ENCODE peak calls at places on chromosomes 11 and 22, in four cellular contexts. K is WTC11, Y is K562, E is HepG2. T is an unnamed sample.

GRCh38 chr11:69339916-69340565 is 46.1 kb downstream of the MYEOV start:
- DNase-seq in K (no peak), E (no peak), Y (no peak), T (no peak)

GRCh38 chr11:126346586-126346940 is 8.9 kb upstream of the ST3GAL4 start:
- DNase-seq in Y (no peak), E (no peak), K (no peak), T (no peak)

GRCh38 chr22:50603511-50604255 is 3.1 kb downstream of the MAPK8IP2 start:
- DNase-seq in E (no peak), K (no peak), Y (no peak), T (no peak)

GRCh38 chr11:67314218-67314617 is 10.9 kb downstream of the SSH3 start:
- DNase-seq in K (no peak), E (no peak), Y (no peak), T (no peak)

GRCh38 chr11:87097582-87097981 is 59.8 kb downstream of the TMEM135 start:
- DNase-seq in K (peak), E (peak), Y (peak), T (peak)

GRCh38 chr22:39994566-39995345 is at the start of gene FAM83F:
- DNase-seq in E (no peak), Y (no peak), K (peak), T (no peak)

GRCh38 chr11:35810045-35810444 is 133.8 kb upstream of the LDLRAD3 start:
- DNase-seq in K (no peak), Y (no peak), E (no peak), T (no peak)

GRCh38 chr11:118763038-118763437 is 27.9 kb downstream of the DDX6 start:
- DNase-seq in K (no peak), E (no peak), Y (no peak), T (no peak)

GRCh38 chr11:65279713-65280459 is 18.1 kb downstream of the POLA2 start:
- DNase-seq in K (no peak), E (peak), Y (peak), T (no peak)

GRCh38 chr11:57778318-57779037 is 16.9 kb downstream of the CTNND1 start:
- DNase-seq in K (peak), Y (peak), E (peak), T (peak)

GRCh38 chr22:38755155-38755910 is 465 bp downstream of the SUN2 start:
- DNase-seq in E (peak), Y (peak), K (peak), T (peak)

GRCh38 chr22:35649026-35649553 is 844 bp downstream of the APOL6 start:
- DNase-seq in Y (no peak), K (no peak), E (no peak), T (no peak)

GRCh38 chr11:130865091-130865771 is 51.0 kb downstream of the SNX19 start:
- DNase-seq in K (no peak), Y (no peak), E (peak), T (no peak)

GRCh38 chr11:72358461-72359405 is 75.6 kb downstream of the CLPB start:
- DNase-seq in K (no peak), E (no peak), Y (no peak), T (no peak)

GRCh38 chr11:108019870-108020540 is 11.3 kb downstream of the CUL5 start:
- DNase-seq in Y (peak), E (peak), K (no peak), T (no peak)

GRCh38 chr11:27183672-27184457 is 143.2 kb downstream of the BBOX1 start:
- DNase-seq in K (peak), E (peak), Y (peak), T (peak)

GRCh38 chr22:22877523-22878210 is 9.9 kb upstream of the IGLL5 start:
- DNase-seq in E (peak), Y (peak), K (peak), T (peak)

GRCh38 chr11:1039481-1040427 is 3.2 kb upstream of the MUC6 start:
- DNase-seq in Y (no peak), K (no peak), E (no peak), T (no peak)

GRCh38 chr11:79503028-79503427 is 62.2 kb upstream of the TENM4 start:
- DNase-seq in E (no peak), K (no peak), Y (no peak), T (no peak)

GRCh38 chr11:68658661-68659060 is 25.7 kb upstream of the GAL start:
- DNase-seq in Y (no peak), E (no peak), K (no peak), T (no peak)

GRCh38 chr11:123061403-123062157 is at the start of gene HSPA8:
- DNase-seq in Y (peak), K (no peak), E (peak), T (no peak)

GRCh38 chr11:76233196-76233921 is 27.1 kb upstream of the WNT11 start:
- DNase-seq in K (no peak), E (no peak), Y (no peak), T (no peak)

GRCh38 chr11:85269109-85269508 is 358.0 kb downstream of the DLG2 start:
- DNase-seq in E (no peak), K (no peak), Y (no peak), T (no peak)

GRCh38 chr11:112665291-112665690 is 295.9 kb upstream of the NCAM1 start:
- DNase-seq in E (no peak), K (no peak), Y (no peak), T (no peak)

GRCh38 chr11:3135491-3136440 is 29.3 kb downstream of the OSBPL5 start:
- DNase-seq in Y (no peak), E (no peak), K (peak), T (no peak)

GRCh38 chr11:63839508-63840355 is 822 bp downstream of the MARK2 start:
- DNase-seq in E (no peak), Y (peak), K (no peak), T (no peak)

GRCh38 chr22:38706885-38707180 is 1.1 kb downstream of the GTPBP1 start:
- DNase-seq in E (no peak), K (no peak), Y (no peak), T (no peak)

GRCh38 chr22:46052331-46052771 is 75.4 kb upstream of the WNT7B start:
- DNase-seq in K (peak), Y (no peak), E (no peak), T (no peak)

GRCh38 chr22:19260804-19261203 is 30.7 kb downstream of the CLTCL1 start:
- DNase-seq in K (no peak), Y (no peak), E (no peak), T (no peak)

GRCh38 chr11:30316237-30316636 is 6.7 kb upstream of the ARL14EP start:
- DNase-seq in Y (no peak), K (no peak), E (no peak), T (no peak)

GRCh38 chr11:47396049-47396320 is 12.4 kb upstream of the SLC39A13 start:
- DNase-seq in Y (no peak), K (no peak), E (no peak), T (no peak)

DNA sequence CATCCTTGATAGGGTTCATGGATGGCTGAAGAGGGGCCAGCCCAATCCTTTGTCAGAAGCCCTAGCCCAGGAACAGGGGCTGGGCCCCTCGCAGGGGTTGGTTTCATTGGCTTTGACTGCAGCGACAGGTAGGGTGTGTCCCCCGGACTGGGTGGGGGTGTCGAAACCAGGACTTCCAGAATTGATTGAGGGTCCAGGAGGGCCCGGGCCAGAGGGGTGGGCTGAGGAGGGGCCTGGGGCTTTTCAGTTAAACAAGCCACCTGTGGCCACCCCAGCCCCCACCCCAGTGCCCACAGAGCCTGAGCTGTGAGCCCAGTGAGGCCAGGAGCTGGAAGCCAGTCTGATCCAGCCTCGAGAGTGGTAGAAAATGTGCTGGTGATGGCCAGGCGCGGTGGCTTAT is 18.1 kb upstream of the PRR5 start:
- DNase-seq in Y (no peak), K (no peak), E (no peak), T (no peak)
- TF ChIP-seq ELF4 in Y (no peak), K (no peak), E (no peak), T (no peak)

GRCh38 chr22:29710922-29711593 is 8.7 kb upstream of the CABP7 start:
- DNase-seq in K (no peak), Y (no peak), E (no peak), T (no peak)
- TF ChIP-seq ELF4 in K (no peak), Y (no peak), E (no peak), T (no peak)

DNA sequence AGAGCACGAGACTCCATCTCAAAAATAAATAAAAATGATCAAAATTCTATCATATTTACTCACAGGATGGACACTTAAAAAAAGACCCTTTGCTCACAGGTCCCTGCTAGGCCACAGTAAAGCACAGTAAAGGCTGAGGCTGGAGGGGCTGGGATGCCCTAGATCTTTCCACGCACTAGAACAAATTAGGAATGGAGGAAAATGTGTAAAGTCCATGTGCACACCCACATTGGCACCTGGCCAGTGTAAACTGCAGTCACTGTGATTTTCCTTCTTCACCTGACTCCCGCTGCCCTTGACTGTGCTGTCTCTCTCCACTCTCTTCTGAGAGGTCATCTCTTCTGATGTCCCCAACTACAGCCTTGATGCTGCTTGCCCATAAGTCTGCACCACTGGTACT is 195.5 kb downstream of the EFCAB6 start:
- DNase-seq in E (peak), K (no peak), Y (no peak), T (no peak)
- TF ChIP-seq ELF4 in E (no peak), K (no peak), Y (no peak), T (no peak)

DNA sequence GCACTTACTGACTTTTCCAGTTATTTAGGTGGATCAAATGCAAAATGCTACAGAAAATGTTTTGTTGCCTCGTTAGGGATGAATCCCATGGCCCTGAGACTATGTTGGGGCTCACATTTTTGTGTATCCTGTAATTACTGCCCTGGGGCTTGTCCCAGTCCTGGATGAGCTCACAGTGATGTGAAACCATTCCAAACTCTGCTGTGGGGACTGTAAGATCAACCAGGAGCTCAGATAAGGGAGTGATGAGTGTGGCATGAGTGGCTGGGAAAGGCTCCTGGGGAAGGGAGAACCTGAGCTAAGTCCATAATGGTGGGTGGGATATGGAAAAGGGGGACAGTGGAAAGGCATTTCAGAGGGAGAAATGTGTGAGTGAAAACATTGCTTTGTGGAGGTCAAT is 54.0 kb downstream of the SLC5A1 start:
- DNase-seq in Y (no peak), E (no peak), K (no peak), T (no peak)
- TF ChIP-seq ELF4 in Y (no peak), E (no peak), K (no peak), T (no peak)

DNA sequence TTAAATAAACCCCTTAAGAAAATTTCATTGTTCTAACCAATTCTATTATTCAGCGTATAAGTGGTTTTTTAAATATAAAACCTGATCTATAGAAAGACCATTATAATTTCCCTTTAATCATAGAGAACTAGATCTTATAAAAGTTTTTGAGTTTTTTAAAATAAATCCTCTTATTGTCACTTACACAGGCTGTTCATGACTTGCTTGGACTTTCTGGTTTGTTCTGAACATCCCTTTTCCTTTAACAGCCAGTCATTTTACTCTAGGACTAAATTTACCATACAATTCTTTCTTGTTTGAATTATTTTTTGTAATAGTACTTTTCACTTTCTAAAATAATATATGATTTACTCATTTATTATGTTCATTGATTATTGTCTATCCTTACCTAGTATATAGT is 4.7 kb downstream of the NXPE2 start:
- DNase-seq in K (no peak), E (no peak), Y (no peak), T (no peak)
- TF ChIP-seq ELF4 in K (no peak), E (no peak), Y (no peak), T (no peak)

GRCh38 chr11:26021026-26021425 is 310.9 kb upstream of the ANO3 start:
- DNase-seq in E (no peak), Y (no peak), K (no peak), T (no peak)

GRCh38 chr11:26011474-26011873 is 320.5 kb upstream of the ANO3 start:
- DNase-seq in Y (no peak), E (no peak), K (no peak), T (no peak)

GRCh38 chr11:26014456-26015115 is 317.3 kb upstream of the ANO3 start:
- DNase-seq in Y (no peak), E (no peak), K (no peak), T (no peak)

GRCh38 chr11:26017903-26018750 is 313.8 kb upstream of the ANO3 start:
- DNase-seq in Y (no peak), E (no peak), K (no peak), T (no peak)

DNA sequence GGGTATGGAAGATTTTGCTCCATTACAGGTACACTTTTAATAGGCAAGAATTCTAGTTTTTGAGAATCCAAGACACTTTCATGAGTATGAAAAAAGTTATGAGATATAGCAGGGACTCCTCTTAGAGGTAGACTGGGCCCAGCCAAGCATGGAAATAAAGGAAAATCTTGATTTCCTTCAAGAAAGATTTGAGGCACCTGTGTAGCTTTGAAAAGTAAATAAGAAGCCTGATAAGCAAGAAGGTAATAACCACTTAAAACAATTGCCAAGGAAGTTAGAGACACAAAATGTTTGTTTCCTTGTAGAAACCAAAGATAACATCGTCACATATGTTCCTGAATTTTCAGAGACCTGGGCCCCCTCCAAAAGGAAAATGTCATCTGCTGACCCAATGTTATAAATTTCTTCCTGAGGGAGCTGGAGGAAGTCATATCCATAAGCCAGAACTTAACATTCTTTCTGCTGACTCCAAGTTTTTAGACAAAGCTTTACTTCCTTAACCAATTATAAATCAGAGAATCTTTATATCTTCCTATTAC is 314.5 kb upstream of the ANO3 start:
- DNase-seq in E (no peak), K (no peak), Y (no peak), T (no peak)
- TF ChIP-seq ELF4 in E (no peak), K (no peak), Y (no peak), T (no peak)

GRCh38 chr11:124725719-124726105 is 14.0 kb upstream of the NRGN start:
- DNase-seq in E (no peak), K (no peak), Y (no peak), T (no peak)
- TF ChIP-seq ELF4 in E (no peak), K (no peak), Y (no peak), T (no peak)

DNA sequence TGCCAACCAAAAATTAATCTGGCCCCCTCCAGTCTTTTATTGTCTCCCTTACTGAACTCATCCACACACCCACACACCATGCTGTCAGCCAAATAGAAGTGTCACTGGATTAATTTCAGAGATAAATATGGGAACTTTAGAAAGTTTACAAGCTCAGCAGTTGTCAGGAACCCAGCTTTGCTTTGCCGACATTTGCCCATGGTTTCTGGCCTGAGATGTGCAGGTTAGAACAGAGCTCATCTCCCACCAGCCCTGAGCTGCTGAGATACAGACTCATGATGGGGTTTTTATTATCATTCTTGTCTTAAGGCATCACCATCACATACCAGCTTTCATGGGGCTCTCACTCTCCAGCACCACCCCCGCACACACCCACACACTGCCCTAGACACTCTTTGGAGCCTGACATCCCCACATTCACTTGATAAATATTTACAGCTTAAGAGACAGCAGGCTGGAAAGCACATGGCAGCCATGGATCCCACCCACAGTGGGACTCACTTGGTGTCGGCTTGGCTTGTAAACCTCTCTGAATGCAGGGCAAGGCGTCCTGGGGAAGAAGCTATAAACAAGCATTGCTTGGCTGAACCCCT is 23.7 kb upstream of the CTR9 start:
- DNase-seq in K (no peak), Y (no peak), E (no peak), T (no peak)
- TF ChIP-seq ELF4 in K (no peak), Y (no peak), E (no peak), T (no peak)

T was measured in HEK293T.